ENCODE peak calls at places on chromosomes 16 and 17, in ten cellular contexts. One of them, this sample, is unnamed.

GRCh38 chr17:10318540-10318939 is 54.3 kb downstream of the MYH13 start:
- DNase-seq in COR-L47: no peak
- DNase-seq in neural crest cell: no peak
- DNase-seq in stimulated activated CD4-positive, alpha-beta T cell treated with anti-CD3 and anti-CD28 coated beads, TNF-alpha, amount 100 ng/mL, for 24 hours: no peak
- DNase-seq in smooth muscle cell of the brain vasculature: no peak
- DNase-seq in HS-5: no peak
- DNase-seq in astrocyte of the spinal cord: no peak
- DNase-seq in ecto neural progenitor cell: no peak
- DNase-seq in KBM-7: peak; percentile 73
- DNase-seq in AG09319: no peak
- DNase-seq in this sample: no peak

GRCh38 chr17:282912-283882 is 69.4 kb downstream of the RPH3AL start:
- DNase-seq in COR-L47: no peak
- DNase-seq in neural crest cell: no peak
- DNase-seq in stimulated activated CD4-positive, alpha-beta T cell treated with anti-CD3 and anti-CD28 coated beads, TNF-alpha, amount 100 ng/mL, for 24 hours: no peak
- DNase-seq in smooth muscle cell of the brain vasculature: no peak
- DNase-seq in HS-5: no peak
- DNase-seq in astrocyte of the spinal cord: no peak
- DNase-seq in ecto neural progenitor cell: no peak
- DNase-seq in KBM-7: no peak
- DNase-seq in AG09319: no peak
- DNase-seq in this sample: no peak

GRCh38 chr17:57329380-57330214 is 73.3 kb downstream of the MSI2 start:
- DNase-seq in COR-L47: no peak
- DNase-seq in neural crest cell: no peak
- DNase-seq in stimulated activated CD4-positive, alpha-beta T cell treated with anti-CD3 and anti-CD28 coated beads, TNF-alpha, amount 100 ng/mL, for 24 hours: no peak
- DNase-seq in smooth muscle cell of the brain vasculature: no peak
- DNase-seq in HS-5: no peak
- DNase-seq in astrocyte of the spinal cord: no peak
- DNase-seq in ecto neural progenitor cell: no peak
- DNase-seq in KBM-7: no peak
- DNase-seq in AG09319: no peak
- DNase-seq in this sample: no peak

GRCh38 chr17:19380551-19381284 is 2.4 kb downstream of the MAPK7 start:
- DNase-seq in COR-L47: no peak
- DNase-seq in neural crest cell: no peak
- DNase-seq in stimulated activated CD4-positive, alpha-beta T cell treated with anti-CD3 and anti-CD28 coated beads, TNF-alpha, amount 100 ng/mL, for 24 hours: no peak
- DNase-seq in smooth muscle cell of the brain vasculature: no peak
- DNase-seq in HS-5: no peak
- DNase-seq in astrocyte of the spinal cord: no peak
- DNase-seq in ecto neural progenitor cell: no peak
- DNase-seq in KBM-7: no peak
- DNase-seq in AG09319: no peak
- DNase-seq in this sample: no peak

GRCh38 chr16:71933913-71934696 is 38.8 kb downstream of the IST1 start:
- DNase-seq in COR-L47: no peak
- DNase-seq in neural crest cell: no peak
- DNase-seq in stimulated activated CD4-positive, alpha-beta T cell treated with anti-CD3 and anti-CD28 coated beads, TNF-alpha, amount 100 ng/mL, for 24 hours: no peak
- DNase-seq in smooth muscle cell of the brain vasculature: no peak
- DNase-seq in HS-5: no peak
- DNase-seq in astrocyte of the spinal cord: peak; percentile 67
- DNase-seq in ecto neural progenitor cell: peak; percentile 50
- DNase-seq in KBM-7: no peak
- DNase-seq in AG09319: no peak
- DNase-seq in this sample: peak; percentile 41

GRCh38 chr17:14781123-14781522 is 480.2 kb downstream of the HS3ST3B1 start:
- DNase-seq in COR-L47: no peak
- DNase-seq in neural crest cell: no peak
- DNase-seq in stimulated activated CD4-positive, alpha-beta T cell treated with anti-CD3 and anti-CD28 coated beads, TNF-alpha, amount 100 ng/mL, for 24 hours: no peak
- DNase-seq in smooth muscle cell of the brain vasculature: no peak
- DNase-seq in HS-5: no peak
- DNase-seq in astrocyte of the spinal cord: no peak
- DNase-seq in ecto neural progenitor cell: no peak
- DNase-seq in KBM-7: no peak
- DNase-seq in AG09319: no peak
- DNase-seq in this sample: no peak

GRCh38 chr17:8222380-8222629 is 11.9 kb upstream of the AURKB start:
- DNase-seq in COR-L47: no peak
- DNase-seq in neural crest cell: no peak
- DNase-seq in stimulated activated CD4-positive, alpha-beta T cell treated with anti-CD3 and anti-CD28 coated beads, TNF-alpha, amount 100 ng/mL, for 24 hours: no peak
- DNase-seq in smooth muscle cell of the brain vasculature: no peak
- DNase-seq in HS-5: no peak
- DNase-seq in astrocyte of the spinal cord: no peak
- DNase-seq in ecto neural progenitor cell: no peak
- DNase-seq in KBM-7: peak; percentile 89
- DNase-seq in AG09319: no peak
- DNase-seq in this sample: no peak

GRCh38 chr16:64864232-64864803 is 257.5 kb downstream of the CDH11 start:
- DNase-seq in COR-L47: no peak
- DNase-seq in neural crest cell: no peak
- DNase-seq in stimulated activated CD4-positive, alpha-beta T cell treated with anti-CD3 and anti-CD28 coated beads, TNF-alpha, amount 100 ng/mL, for 24 hours: no peak
- DNase-seq in smooth muscle cell of the brain vasculature: peak; percentile 79
- DNase-seq in HS-5: peak; percentile 88
- DNase-seq in astrocyte of the spinal cord: peak; percentile 98
- DNase-seq in ecto neural progenitor cell: no peak
- DNase-seq in KBM-7: no peak
- DNase-seq in AG09319: peak; percentile 23
- DNase-seq in this sample: peak; percentile 98

GRCh38 chr16:89315791-89316581 is 98.5 kb downstream of the ZNF778 start:
- DNase-seq in COR-L47: peak; percentile 11
- DNase-seq in neural crest cell: no peak
- DNase-seq in stimulated activated CD4-positive, alpha-beta T cell treated with anti-CD3 and anti-CD28 coated beads, TNF-alpha, amount 100 ng/mL, for 24 hours: peak; percentile 74
- DNase-seq in smooth muscle cell of the brain vasculature: no peak
- DNase-seq in HS-5: peak; percentile 65
- DNase-seq in astrocyte of the spinal cord: peak; percentile 89
- DNase-seq in ecto neural progenitor cell: no peak
- DNase-seq in KBM-7: peak; percentile 81
- DNase-seq in AG09319: no peak
- DNase-seq in this sample: peak; percentile 89

This sample was measured in EH.